ENCODE peak calls at places on chromosomes 4 and X, in four cellular contexts. N is CD4-positive, alpha-beta T cell; D is right atrium auricular region; B is GM23248. O is an unnamed sample. For H3K9me3, the result is how much of the 10 kb centered on the place peaks cover.

GRCh38 chr4:95548738-95549245 is at the start of gene UNC5C:
- DNase-seq in N (no peak), D (peak), B (peak), O (no peak)

GRCh38 chr4:37973481-37973880 is 13.3 kb downstream of the PTTG2 start:
- DNase-seq in N (no peak), D (no peak), B (no peak), O (no peak)

GRCh38 chrX:120653000-120653399 is 23.1 kb upstream of the C1GALT1C1 start:
- DNase-seq in N (no peak), D (no peak), B (peak), O (no peak)

GRCh38 chrX:114976321-114976720 is 41.1 kb downstream of the IL13RA2 start:
- DNase-seq in N (no peak), D (no peak), B (peak), O (no peak)

GRCh38 chrX:21373637-21374162 is 518 bp upstream of the CNKSR2 start:
- DNase-seq in N (no peak), D (no peak), B (peak), O (no peak)

GRCh38 chr4:119748853-119749252 is 120.2 kb upstream of the PDE5A start:
- DNase-seq in N (no peak), D (no peak), B (peak), O (no peak)

GRCh38 chrX:154730271-154730883 is 20.5 kb downstream of the GAB3 start:
- DNase-seq in N (no peak), D (peak), B (peak), O (no peak)

GRCh38 chr4:8324640-8325239 is 55.2 kb downstream of the HTRA3 start:
- DNase-seq in N (no peak), D (peak), B (peak), O (no peak)

GRCh38 chrX:23902419-23902818 is 5.3 kb downstream of the APOO start:
- DNase-seq in N (no peak), D (no peak), B (peak), O (no peak)

GRCh38 chrX:3268804-3269203 is 77.6 kb downstream of the MXRA5 start:
- DNase-seq in N (no peak), D (no peak), B (peak), O (no peak)

DNA sequence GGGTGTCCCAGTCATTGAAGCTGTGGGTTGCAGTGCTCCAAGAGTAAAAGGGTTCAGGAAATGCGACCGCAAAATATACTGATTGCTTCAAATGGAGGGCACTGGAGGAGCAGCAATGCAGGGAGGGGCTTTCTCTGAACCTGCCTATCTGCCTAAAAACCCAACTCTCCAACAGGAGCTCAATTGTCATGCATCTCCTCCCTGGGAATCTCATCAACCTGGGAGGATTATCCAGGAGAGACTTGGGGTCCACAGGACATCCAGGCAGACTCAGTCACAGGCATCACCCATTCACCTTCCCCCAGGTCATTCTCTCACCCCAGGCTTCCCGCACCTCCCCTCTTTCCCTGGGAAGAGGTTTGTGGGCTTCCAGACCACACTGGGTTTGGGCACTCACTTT is 38.2 kb upstream of the TLR3 start:
- DNase-seq in N (no peak), D (no peak), B (no peak), O (no peak)
- H3K9me3 ChIP-seq in N (under half), D (under half), B (under half), O (under half)

GRCh38 chr4:384311-385010 is 46.8 kb downstream of the ZNF141 start:
- DNase-seq in N (no peak), D (no peak), B (no peak), O (no peak)

GRCh38 chr4:385934-386707 is 48.5 kb downstream of the ZNF141 start:
- DNase-seq in N (no peak), D (no peak), B (no peak), O (no peak)

GRCh38 chr4:386708-387105 is 49.1 kb downstream of the ZNF141 start:
- DNase-seq in N (no peak), D (no peak), B (no peak), O (no peak)
- H3K9me3 ChIP-seq in N (half or more), D (half or more), B (under half), O (under half)

DNA sequence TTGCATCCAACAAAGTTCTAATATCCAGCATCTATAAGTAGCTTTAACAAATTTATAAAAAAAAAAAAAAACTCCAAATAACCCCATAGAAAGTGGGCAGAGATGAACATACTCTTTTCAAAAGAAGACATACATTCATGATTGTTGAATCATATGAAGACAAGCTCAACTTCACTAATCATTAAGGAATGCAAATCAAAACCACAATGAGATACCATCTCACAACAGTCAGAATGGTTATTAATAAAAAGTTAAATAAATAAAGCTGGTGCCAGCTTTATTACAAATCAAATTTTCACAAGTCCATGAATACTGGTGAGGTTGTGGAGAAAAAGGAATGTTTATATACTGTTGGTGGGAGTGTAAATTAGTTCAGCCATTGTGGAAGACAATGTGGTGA is 592.0 kb downstream of the IQCM start:
- DNase-seq in N (no peak), D (no peak), B (peak), O (no peak)
- H3K9me3 ChIP-seq in N (under half), D (under half), B (under half), O (under half)

GRCh38 chrX:22526339-22526738 is 253.6 kb downstream of the CBLL2 start:
- DNase-seq in N (no peak), D (no peak), B (peak), O (no peak)

GRCh38 chrX:22527302-22527701 is 254.6 kb downstream of the CBLL2 start:
- DNase-seq in N (no peak), D (no peak), B (no peak), O (no peak)
- H3K9me3 ChIP-seq in N (under half), D (under half), B (under half), O (under half)

GRCh38 chr4:148648599-148648998 is 206.4 kb upstream of the NR3C2 start:
- DNase-seq in N (no peak), D (no peak), B (no peak), O (no peak)

GRCh38 chr4:148642907-148643306 is 200.7 kb upstream of the NR3C2 start:
- DNase-seq in N (no peak), D (no peak), B (no peak), O (no peak)

GRCh38 chr4:148649669-148650331 is 207.6 kb upstream of the NR3C2 start:
- DNase-seq in N (no peak), D (no peak), B (peak), O (no peak)

DNA sequence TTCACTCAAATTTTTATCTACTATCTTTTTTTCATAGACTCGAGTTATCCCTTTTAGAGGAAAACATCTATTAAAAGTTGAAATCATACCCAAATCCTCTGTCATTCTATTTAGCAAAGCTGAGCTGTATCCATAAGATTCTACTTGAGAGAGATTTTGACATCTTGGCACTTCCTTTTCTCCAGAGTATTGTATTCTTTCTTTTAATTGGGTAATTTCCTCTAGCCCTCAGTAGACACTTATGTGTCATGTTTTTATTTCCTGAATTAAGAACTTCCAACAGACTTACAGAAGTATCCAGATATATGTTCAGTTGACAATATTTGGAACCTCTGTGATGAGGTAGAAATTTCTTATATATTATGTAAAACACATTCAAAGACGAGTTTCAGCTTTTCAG is 201.6 kb upstream of the NR3C2 start:
- DNase-seq in N (no peak), D (no peak), B (no peak), O (no peak)
- H3K9me3 ChIP-seq in N (under half), D (under half), B (under half), O (under half)

DNA sequence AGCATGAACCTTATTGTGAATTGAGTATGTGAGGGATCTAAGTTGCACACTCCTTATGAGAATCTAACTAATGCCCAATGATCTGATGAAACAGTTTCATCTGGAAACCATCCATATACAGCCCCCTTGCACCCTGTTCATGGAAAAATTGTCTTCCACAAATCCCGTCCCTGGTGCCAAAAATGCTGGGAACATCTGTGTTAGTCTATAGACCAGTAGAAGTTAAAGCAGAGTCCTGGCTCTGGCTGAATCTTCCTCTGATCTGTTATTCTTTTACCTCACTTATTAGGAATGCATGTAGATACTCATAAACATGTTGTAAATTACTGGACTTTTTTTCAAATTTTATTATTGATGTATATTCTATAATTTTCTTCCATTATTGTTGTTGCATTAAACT is 29.2 kb downstream of the SULT1B1 start:
- DNase-seq in N (no peak), D (no peak), B (no peak), O (no peak)
- H3K9me3 ChIP-seq in N (under half), D (under half), B (under half), O (under half)

DNA sequence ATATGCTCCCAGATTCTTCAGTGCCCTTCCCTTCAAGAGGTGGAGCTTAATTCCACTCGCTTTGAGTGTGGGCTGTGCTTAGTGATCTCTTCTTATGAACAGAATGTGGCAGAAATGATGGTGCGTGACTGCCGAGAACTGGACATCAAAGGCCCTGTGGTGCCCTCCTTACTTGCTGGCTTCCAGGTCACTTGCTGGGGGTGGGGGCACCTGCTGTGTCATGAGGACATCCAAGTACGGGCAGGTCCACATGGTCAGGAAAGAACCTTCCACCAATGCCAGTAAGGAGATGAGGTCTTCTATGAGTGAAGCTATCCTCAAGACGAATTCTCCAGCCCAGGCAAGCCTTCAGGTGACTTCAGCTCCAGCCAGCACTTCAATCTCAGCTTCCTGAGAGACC is 95.8 kb downstream of the FAM53A start:
- DNase-seq in N (no peak), D (no peak), B (no peak), O (no peak)
- H3K9me3 ChIP-seq in N (under half), D (under half), B (under half), O (under half)